ENCODE peak calls at places on chromosomes 1 and 21, in six cellular contexts. E, D, G, L, Q and S are unnamed samples.

GRCh38 chr1:237525102-237525501 is 365.6 kb downstream of the ZP4 start:
- DNase-seq in E (no peak), D (no peak), G (no peak), L (no peak), Q (no peak), S (no peak)

GRCh38 chr1:196193891-196194559 is 414.2 kb downstream of the KCNT2 start:
- DNase-seq in E (no peak), D (no peak), G (no peak), L (no peak), Q (no peak), S (no peak)

GRCh38 chr1:98668733-98669132 is 7.2 kb downstream of the SNX7 start:
- DNase-seq in E (no peak), D (no peak), G (no peak), L (no peak), Q (no peak), S (no peak)

GRCh38 chr1:151828931-151829330 is 2.7 kb downstream of the RORC start:
- DNase-seq in E (peak; percentile 79), D (peak; percentile 73), G (no peak), L (no peak), Q (peak; percentile 60), S (peak; percentile 82)

GRCh38 chr1:21553116-21553926 is 44.1 kb downstream of the ALPL start:
- DNase-seq in E (no peak), D (no peak), G (no peak), L (no peak), Q (no peak), S (no peak)

GRCh38 chr21:44258056-44258725 is 3.5 kb downstream of the DNMT3L start:
- DNase-seq in E (no peak), D (no peak), G (no peak), L (no peak), Q (no peak), S (no peak)

GRCh38 chr1:203175237-203176181 is at the start of gene MYBPH:
- DNase-seq in E (peak; percentile 35), D (no peak), G (no peak), L (no peak), Q (no peak), S (peak; percentile 22)

GRCh38 chr21:32930673-32931072 is 95.1 kb upstream of the OLIG2 start:
- DNase-seq in E (no peak), D (no peak), G (no peak), L (no peak), Q (no peak), S (no peak)

GRCh38 chr21:44455524-44456206 is 355 bp downstream of the LRRC3 start:
- DNase-seq in E (peak; percentile 60), D (peak; percentile 65), G (no peak), L (peak; percentile 62), Q (peak; percentile 2), S (peak; percentile 28)

GRCh38 chr1:60870269-60870668 is 212.1 kb upstream of the NFIA start:
- DNase-seq in E (no peak), D (no peak), G (no peak), L (no peak), Q (no peak), S (no peak)

GRCh38 chr1:37032660-37033354 is 1.5 kb downstream of the GRIK3 start:
- DNase-seq in E (no peak), D (no peak), G (no peak), L (no peak), Q (no peak), S (no peak)

GRCh38 chr1:99745684-99746083 is 20.8 kb downstream of the FRRS1 start:
- DNase-seq in E (no peak), D (no peak), G (no peak), L (no peak), Q (no peak), S (no peak)

GRCh38 chr1:46306159-46306530 is 2.6 kb downstream of the UQCRH start:
- DNase-seq in E (no peak), D (no peak), G (no peak), L (no peak), Q (no peak), S (no peak)

GRCh38 chr1:226548281-226549093 is at the start of gene STUM:
- DNase-seq in E (peak; percentile 24), D (peak; percentile 42), G (peak; percentile 38), L (no peak), Q (peak; percentile 46), S (peak; percentile 24)

GRCh38 chr1:86421601-86422280 is 2.2 kb upstream of the CLCA2 start:
- DNase-seq in E (no peak), D (no peak), G (no peak), L (no peak), Q (peak; percentile 61), S (no peak)

DNA sequence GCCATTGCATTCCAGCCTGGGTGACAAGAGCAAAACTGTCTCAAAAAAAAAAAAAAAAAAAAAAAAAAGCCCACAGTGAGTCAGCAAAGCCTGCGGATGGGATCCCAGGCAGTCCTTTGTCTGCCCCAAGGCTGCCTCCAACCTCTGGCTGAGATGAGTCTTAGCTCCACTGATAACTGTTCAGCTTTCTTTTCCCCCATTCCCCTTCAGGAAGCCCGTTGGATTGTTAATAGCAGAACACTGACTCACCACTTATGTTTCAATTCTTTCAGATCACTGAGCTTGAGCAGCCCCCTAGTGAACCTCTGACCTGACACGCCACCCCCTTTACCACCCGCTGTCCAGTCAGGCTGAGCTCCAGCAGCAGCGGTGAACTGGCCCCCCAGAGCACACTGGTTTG is 57.5 kb downstream of the ERG start:
- DNase-seq in E (no peak), D (no peak), G (no peak), L (no peak), Q (peak; percentile 83), S (no peak)
- TF ChIP-seq CTCF in E (no peak), D (no peak), G (no peak), L (no peak), Q (no peak), S (no peak)

DNA sequence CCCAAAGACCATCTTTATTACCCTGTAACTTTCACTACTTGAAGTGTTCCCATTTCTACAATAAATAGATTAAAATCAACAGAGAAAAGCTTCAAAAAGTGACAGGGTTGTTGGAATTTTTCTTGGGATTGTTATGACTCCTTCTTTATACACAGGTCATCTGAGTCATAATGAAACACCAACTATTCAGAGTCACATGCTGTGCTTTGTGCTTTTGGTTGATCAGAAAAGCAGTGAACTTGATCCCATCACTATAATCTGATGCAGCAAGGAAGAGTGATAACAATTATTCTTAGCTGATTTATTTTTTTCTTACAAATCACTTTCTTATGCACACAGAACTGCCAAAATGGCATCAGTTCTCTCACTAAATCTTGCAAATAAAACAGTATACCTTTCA is 422.9 kb downstream of the PTBP2 start:
- DNase-seq in E (no peak), D (no peak), G (no peak), L (no peak), Q (peak; percentile 82), S (no peak)
- H3K4me3 ChIP-seq in E (no peak overlapping the region), D (no peak overlapping the region), G (no peak overlapping the region), L (no peak overlapping the region), Q (no peak overlapping the region), S (no peak overlapping the region)

DNA sequence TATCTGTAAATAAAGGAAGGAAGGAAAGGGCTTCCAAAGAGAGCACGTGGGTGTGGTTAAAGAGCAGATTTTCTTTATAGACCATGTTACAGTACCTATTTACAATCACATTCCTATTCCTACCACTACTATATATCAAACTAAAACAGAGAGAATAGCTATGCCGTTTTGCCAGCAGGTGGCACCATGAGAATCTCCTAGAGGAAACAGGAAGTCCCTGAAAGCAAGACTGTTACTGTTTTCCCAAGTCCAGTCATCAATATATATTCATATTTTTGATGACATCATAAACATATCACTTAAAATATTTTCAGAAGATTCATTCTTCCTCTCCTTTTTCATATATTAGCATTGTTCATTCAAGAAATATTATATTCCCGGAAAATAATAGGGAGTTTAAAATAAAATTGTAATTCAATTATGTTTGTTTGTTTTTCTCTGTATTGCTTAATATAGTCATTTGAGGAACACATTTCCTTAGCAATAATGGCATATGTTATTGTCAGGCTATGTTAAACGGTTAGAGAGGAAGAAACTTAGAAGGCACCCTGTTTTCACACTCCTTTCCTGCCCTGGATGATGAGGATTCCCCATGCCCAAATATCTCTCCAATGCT is 6.6 kb downstream of the CCDC190 start:
- DNase-seq in E (peak; percentile 73), D (peak; percentile 76), G (peak; percentile 37), L (no peak), Q (peak; percentile 79), S (peak; percentile 54)
- TF ChIP-seq CTCF in E (peak; percentile 53), D (peak; percentile 62), G (peak; percentile 54), L (peak; percentile 92), Q (peak; percentile 91), S (peak; percentile 34)

DNA sequence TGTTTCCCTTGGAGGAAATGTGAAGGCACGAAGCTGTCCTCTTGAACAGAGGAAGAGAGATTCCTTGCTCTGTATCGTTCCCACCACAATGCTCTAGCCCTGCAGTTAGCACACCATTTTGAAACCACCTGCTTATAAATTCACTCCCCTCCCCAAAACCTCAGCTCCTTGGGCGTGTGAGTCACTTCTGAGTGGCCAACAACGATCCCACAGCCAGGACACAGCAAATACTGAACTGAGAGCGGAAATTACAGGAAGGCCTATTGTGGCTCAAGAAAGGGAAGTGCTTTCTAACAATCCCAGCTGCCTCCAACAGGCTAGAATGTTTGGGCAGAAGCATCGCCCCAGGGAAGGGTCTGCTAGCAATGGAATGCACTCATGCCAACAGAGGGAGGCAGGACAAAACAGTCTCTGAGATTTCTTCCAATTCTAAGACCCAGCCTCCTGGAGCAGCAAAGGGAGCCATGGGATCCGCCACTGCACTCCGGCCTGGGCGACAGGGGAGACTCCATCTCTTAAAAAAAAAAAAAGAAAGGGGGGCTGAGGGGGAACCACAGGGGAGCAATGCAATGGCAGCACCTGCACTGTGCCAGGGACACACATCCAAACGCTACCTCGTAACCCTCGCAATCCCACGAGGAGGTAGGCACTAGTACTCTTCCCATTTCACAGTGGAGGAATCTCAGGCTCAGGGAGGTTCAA is 1.9 kb downstream of the TMEM53 start:
- DNase-seq in E (no peak), D (no peak), G (no peak), L (no peak), Q (peak; percentile 70), S (no peak)
- H3K4me3 ChIP-seq in E (no peak overlapping the region), D (peak overlapping the region; percentile 54), G (no peak overlapping the region), L (no peak overlapping the region), Q (no peak overlapping the region), S (no peak overlapping the region)

DNA sequence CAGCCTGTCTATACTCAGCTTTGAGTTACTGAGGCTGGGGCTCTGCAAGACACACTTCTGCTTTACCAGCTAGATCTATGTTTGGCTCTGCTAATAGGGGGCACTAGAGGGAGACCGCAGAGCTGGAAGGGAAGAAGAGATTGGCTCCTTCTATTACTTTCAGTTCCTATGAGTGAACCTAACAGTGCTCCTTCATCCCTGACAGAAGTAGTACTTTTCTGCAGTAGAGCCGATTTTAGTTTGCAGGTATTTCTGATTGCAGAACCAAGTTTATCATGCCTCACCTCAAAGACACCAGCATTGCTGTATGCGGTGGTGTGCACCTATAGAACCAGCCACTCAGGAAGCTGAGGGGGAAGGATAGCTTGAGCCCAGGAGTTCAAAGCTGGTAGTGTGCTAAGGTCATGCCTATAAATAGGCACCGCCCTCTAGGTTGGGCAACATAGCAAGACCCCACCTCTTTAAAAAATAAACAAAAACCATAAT is 5.7 kb upstream of the ZDHHC18 start:
- DNase-seq in E (no peak), D (no peak), G (no peak), L (no peak), Q (no peak), S (peak; percentile 36)
- TF ChIP-seq CTCF in E (no peak), D (no peak), G (no peak), L (no peak), Q (no peak), S (peak; percentile 19)

DNA sequence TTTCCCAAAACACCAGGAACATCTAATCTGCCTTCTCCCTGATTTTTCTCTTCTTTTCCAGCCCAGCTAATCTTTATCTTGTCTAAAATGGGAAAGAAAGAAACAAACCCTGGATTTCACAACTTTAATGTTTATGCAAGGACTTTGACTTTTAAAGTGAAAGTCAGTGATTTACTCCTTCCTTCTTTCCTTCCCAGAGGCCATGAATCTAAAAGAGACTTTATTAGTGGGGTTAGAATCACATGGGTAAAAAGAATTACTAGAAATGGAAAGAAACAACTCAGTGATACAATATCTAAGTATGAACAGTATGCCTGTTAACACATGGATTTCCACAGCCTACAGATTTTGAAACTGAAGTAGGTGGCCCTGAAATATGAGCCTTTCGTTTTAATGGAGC is 59.8 kb upstream of the KCNK2 start:
- DNase-seq in E (no peak), D (no peak), G (no peak), L (no peak), Q (no peak), S (no peak)
- H3K4me3 ChIP-seq in E (peak overlapping the region; percentile 19), D (no peak overlapping the region), G (no peak overlapping the region), L (no peak overlapping the region), Q (no peak overlapping the region), S (no peak overlapping the region)